ENCODE peak calls at places on chromosomes 4 and X, in eight cellular contexts. M is iPS-NIHi11, O is caudate nucleus, D is nephron progenitor cell, J is GM23248, T is coronary artery, A is NCI-H1105 treated with DMSO at 0.1 percent for 48 hours, F is NCI-H2029. I is an unnamed sample.

GRCh38 chr4:69974646-69975045 is 9.1 kb upstream of the CSN2 start:
- DNase-seq in M (no peak), O (no peak), D (no peak), J (no peak), T (no peak), A (no peak), F (no peak), I (no peak)

GRCh38 chrX:100659431-100660137 is 15.6 kb downstream of the SRPX2 start:
- DNase-seq in M (no peak), O (no peak), D (no peak), J (no peak), T (no peak), A (no peak), F (no peak), I (no peak)

GRCh38 chrX:103442536-103442901 is 66.2 kb downstream of the BEX3 start:
- DNase-seq in M (no peak), O (no peak), D (no peak), J (peak; percentile 47), T (no peak), A (no peak), F (no peak), I (no peak)

GRCh38 chrX:40444798-40445496 is 135.8 kb upstream of the ATP6AP2 start:
- DNase-seq in M (no peak), O (no peak), D (no peak), J (no peak), T (peak; percentile 60), A (no peak), F (no peak), I (peak; percentile 3)

GRCh38 chr4:68673143-68673542 is 2.7 kb upstream of the UGT2B15 start:
- DNase-seq in M (no peak), O (no peak), D (no peak), J (no peak), T (no peak), A (no peak), F (no peak), I (no peak)

GRCh38 chr4:152640058-152640921 is 39.5 kb downstream of the TMEM154 start:
- DNase-seq in M (peak; percentile 41), O (no peak), D (no peak), J (peak; percentile 53), T (no peak), A (peak; percentile 17), F (peak; percentile 63), I (peak; percentile 8)

GRCh38 chr4:183430317-183430986 is 14.0 kb upstream of the CDKN2AIP start:
- DNase-seq in M (peak; percentile 46), O (no peak), D (no peak), J (no peak), T (peak; percentile 29), A (no peak), F (no peak), I (no peak)

GRCh38 chr4:184568770-184569169 is 80.5 kb downstream of the CASP3 start:
- DNase-seq in M (no peak), O (no peak), D (no peak), J (no peak), T (no peak), A (no peak), F (no peak), I (no peak)

GRCh38 chr4:39855909-39856512 is 121.7 kb downstream of the PDS5A start:
- DNase-seq in M (no peak), O (no peak), D (no peak), J (peak; percentile 53), T (no peak), A (no peak), F (no peak), I (no peak)

GRCh38 chrX:106249706-106250379 is 81.7 kb downstream of the PWWP3B start:
- DNase-seq in M (no peak), O (no peak), D (no peak), J (no peak), T (no peak), A (no peak), F (no peak), I (no peak)

GRCh38 chr4:178881937-178882336 is 1439.7 kb upstream of the AGA start:
- DNase-seq in M (no peak), O (no peak), D (no peak), J (no peak), T (no peak), A (no peak), F (no peak), I (no peak)

GRCh38 chr4:53507058-53507457 is 84.2 kb downstream of the LNX1 start:
- DNase-seq in M (no peak), O (no peak), D (no peak), J (no peak), T (no peak), A (no peak), F (no peak), I (no peak)

GRCh38 chr4:158133551-158133950 is 39.3 kb downstream of the GASK1B start:
- DNase-seq in M (no peak), O (no peak), D (no peak), J (no peak), T (no peak), A (no peak), F (no peak), I (no peak)

GRCh38 chrX:153703036-153703370 is 15.3 kb downstream of the SLC6A8 start:
- DNase-seq in M (no peak), O (no peak), D (no peak), J (no peak), T (no peak), A (no peak), F (no peak), I (no peak)

GRCh38 chrX:70289793-70290770 is at the start of the genes KIF4A and PDZD11:
- DNase-seq in M (peak; percentile 94), O (peak; percentile 75), D (peak; percentile 80), J (peak; percentile 90), T (peak; percentile 81), A (peak; percentile 64), F (peak; percentile 45), I (peak; percentile 43)

GRCh38 chrX:118847676-118848075 is 24.1 kb downstream of the ZCCHC12 start:
- DNase-seq in M (peak; percentile 37), O (no peak), D (no peak), J (peak; percentile 60), T (no peak), A (peak; percentile 68), F (peak; percentile 34), I (peak; percentile 25)

GRCh38 chrX:45850775-45851433 is 650.2 kb upstream of the DIPK2B start:
- DNase-seq in M (peak; percentile 17), O (peak; percentile 5), D (peak; percentile 36), J (peak; percentile 60), T (no peak), A (peak; percentile 37), F (no peak), I (peak; percentile 20)

GRCh38 chr4:53478671-53479456 is 101.4 kb downstream of the FIP1L1 start:
- DNase-seq in M (no peak), O (no peak), D (no peak), J (peak; percentile 91), T (no peak), A (no peak), F (no peak), I (no peak)

GRCh38 chr4:99067617-99068016 is 21.0 kb downstream of the ADH5 start:
- DNase-seq in M (no peak), O (no peak), D (no peak), J (no peak), T (no peak), A (no peak), F (no peak), I (no peak)

GRCh38 chr4:14669418-14669817 is 332.9 kb upstream of the CPEB2 start:
- DNase-seq in M (no peak), O (no peak), D (no peak), J (no peak), T (no peak), A (no peak), F (no peak), I (no peak)

GRCh38 chr4:16617416-16617815 is 281.0 kb downstream of the LDB2 start:
- DNase-seq in M (no peak), O (no peak), D (no peak), J (peak; percentile 66), T (no peak), A (no peak), F (no peak), I (no peak)

GRCh38 chrX:42680651-42681050 is 97.3 kb downstream of the PPP1R2C start:
- DNase-seq in M (peak; percentile 14), O (no peak), D (no peak), J (no peak), T (no peak), A (no peak), F (no peak), I (no peak)

GRCh38 chrX:130086414-130087207 is 23.7 kb downstream of the ELF4 start:
- DNase-seq in M (no peak), O (no peak), D (no peak), J (no peak), T (no peak), A (no peak), F (no peak), I (peak; percentile 79)

GRCh38 chrX:119693996-119694451 is 1.1 kb upstream of the SEPTIN6 start:
- DNase-seq in M (peak; percentile 26), O (no peak), D (peak; percentile 33), J (no peak), T (no peak), A (no peak), F (no peak), I (no peak)

GRCh38 chrX:24963823-24964222 is 51.9 kb downstream of the ARX start:
- DNase-seq in M (peak; percentile 29), O (no peak), D (peak; percentile 10), J (no peak), T (no peak), A (no peak), F (no peak), I (no peak)

GRCh38 chr4:61298178-61298740 is 98.1 kb downstream of the ADGRL3 start:
- DNase-seq in M (no peak), O (no peak), D (no peak), J (no peak), T (no peak), A (no peak), F (no peak), I (no peak)

I was measured in DMS79 treated with DMSO at 0.1 percent for 48 hours.